ENCODE peak calls at places on chromosomes 7 and 10, in seven cellular contexts. D is astrocyte of the spinal cord; Q is Calu3; F is ELR; N is endothelial cell; O is mesenchymal stem cell; Y is activated CD4-positive, alpha-beta T cell treated with anti-CD3 and anti-CD28 coated beads, Interleukin-2, amount 10 ng/mL, durations not matched to agents 7 days and 5 days. H is an unnamed sample.

GRCh38 chr10:29250066-29250465 is 38.8 kb upstream of the LYZL1 start:
- DNase-seq in Q (no peak), N (no peak), O (no peak), F (no peak), D (no peak), Y (no peak), H (no peak)

GRCh38 chr10:93813507-93814465 is 56.0 kb downstream of the LGI1 start:
- DNase-seq in D (peak), N (peak), O (peak), Y (peak), F (peak), Q (peak), H (peak)

GRCh38 chr10:51313259-51313658 is 239.0 kb downstream of the PRKG1 start:
- DNase-seq in D (no peak), O (no peak), Y (no peak), F (no peak), Q (no peak), N (no peak), H (no peak)

GRCh38 chr7:98521089-98521692 is 95.9 kb upstream of the NPTX2 start:
- DNase-seq in N (no peak), Y (no peak), D (no peak), O (no peak), Q (no peak), F (no peak), H (no peak)

GRCh38 chr7:108291791-108292440 is 161.8 kb upstream of the LAMB4 start:
- DNase-seq in N (no peak), O (no peak), F (no peak), Q (no peak), D (no peak), Y (no peak), H (no peak)

GRCh38 chr7:158141221-158141582 is 446.4 kb downstream of the PTPRN2 start:
- DNase-seq in D (no peak), Y (no peak), N (no peak), O (no peak), F (no peak), Q (no peak), H (no peak)

GRCh38 chr10:106474891-106475290 is 689.6 kb downstream of the SORCS1 start:
- DNase-seq in Y (no peak), Q (no peak), F (peak), N (no peak), O (no peak), D (no peak), H (no peak)

GRCh38 chr10:112852308-112852707 is 97.7 kb upstream of the TCF7L2 start:
- DNase-seq in D (no peak), N (no peak), Y (no peak), Q (no peak), O (no peak), F (no peak), H (no peak)

GRCh38 chr7:24609059-24609458 is 35.8 kb downstream of the PALS2 start:
- DNase-seq in F (peak), N (no peak), D (no peak), O (no peak), Q (no peak), Y (no peak), H (no peak)

GRCh38 chr10:84194424-84195043 is at the start of gene CDHR1:
- DNase-seq in Q (no peak), Y (peak), F (peak), O (no peak), N (peak), D (no peak), H (peak)

GRCh38 chr10:126065751-126066150 is 169.4 kb downstream of the FANK1 start:
- DNase-seq in N (no peak), Q (no peak), O (no peak), D (peak), Y (no peak), F (no peak), H (no peak)

GRCh38 chr7:42700376-42701327 is 211.2 kb downstream of the C7orf25 start:
- DNase-seq in N (no peak), Q (no peak), O (peak), F (peak), D (no peak), Y (no peak), H (no peak)

GRCh38 chr7:85630904-85631582 is 444.2 kb upstream of the SEMA3D start:
- DNase-seq in O (peak), N (no peak), Q (no peak), D (peak), F (no peak), Y (no peak), H (no peak)

GRCh38 chr7:27172823-27173411 is 1.2 kb downstream of the HOXA10 start:
- DNase-seq in D (peak), F (peak), Y (no peak), Q (peak), N (no peak), O (peak), H (no peak)

GRCh38 chr10:73759512-73760115 is 15.4 kb downstream of the SEC24C start:
- DNase-seq in F (no peak), Q (no peak), N (no peak), D (no peak), Y (peak), O (no peak), H (no peak)

GRCh38 chr7:129569811-129570215 is 41.7 kb upstream of the NRF1 start:
- DNase-seq in F (peak), N (no peak), D (peak), Y (no peak), O (peak), Q (peak), H (no peak)

GRCh38 chr10:19416164-19416563 is 367.6 kb downstream of the MALRD1 start:
- DNase-seq in N (no peak), O (no peak), Q (no peak), F (no peak), Y (no peak), D (no peak), H (no peak)

GRCh38 chr10:75910032-75910431 is 478.6 kb downstream of the LRMDA start:
- DNase-seq in Q (no peak), F (peak), N (no peak), Y (no peak), O (peak), D (peak), H (no peak)

GRCh38 chr7:84998665-84999064 is 188.2 kb downstream of the SEMA3D start:
- DNase-seq in F (peak), O (no peak), D (no peak), Q (no peak), N (no peak), Y (no peak), H (no peak)

GRCh38 chr10:6346621-6347020 is 143.9 kb downstream of the PFKFB3 start:
- DNase-seq in D (no peak), Y (no peak), N (no peak), Q (no peak), F (peak), O (peak), H (no peak)

GRCh38 chr7:140062118-140062527 is 628 bp downstream of the PARP12 start:
- DNase-seq in Y (peak), N (no peak), O (peak), Q (no peak), F (peak), D (peak), H (no peak)

GRCh38 chr10:133396035-133396624 is 2.2 kb downstream of the MTG1 start:
- DNase-seq in F (no peak), N (no peak), Y (no peak), D (no peak), O (no peak), Q (no peak), H (no peak)

GRCh38 chr10:58179238-58179637 is 88.5 kb downstream of the IPMK start:
- DNase-seq in D (peak), O (peak), Y (no peak), N (no peak), Q (peak), F (peak), H (no peak)

GRCh38 chr7:139108256-139109187 is 998 bp downstream of the ZC3HAV1 start:
- DNase-seq in D (peak), N (peak), O (peak), Y (no peak), F (peak), Q (peak), H (no peak)

GRCh38 chr10:110165867-110166266 is 41.5 kb upstream of the MXI1 start:
- DNase-seq in N (no peak), F (no peak), O (no peak), Q (no peak), Y (no peak), D (no peak), H (no peak)

GRCh38 chr10:93208717-93209464 is 135.2 kb downstream of the CYP26A1 start:
- DNase-seq in F (peak), Q (no peak), N (no peak), D (peak), Y (no peak), O (peak), H (no peak)

GRCh38 chr7:154255324-154255723 is 203.1 kb downstream of the DPP6 start:
- DNase-seq in F (no peak), N (no peak), Q (no peak), Y (no peak), D (no peak), O (no peak), H (no peak)

GRCh38 chr7:73912223-73912622 is 51.3 kb downstream of the TMEM270 start:
- DNase-seq in Y (no peak), Q (no peak), N (no peak), F (no peak), O (no peak), D (no peak), H (no peak)

GRCh38 chr7:122944682-122945303 is 50.7 kb downstream of the TAS2R16 start:
- DNase-seq in N (no peak), F (no peak), Y (no peak), Q (no peak), D (peak), O (no peak), H (no peak)

GRCh38 chr7:151351027-151351426 is 9.4 kb downstream of the NUB1 start:
- DNase-seq in Q (peak), F (no peak), Y (peak), D (no peak), N (peak), O (no peak), H (no peak)

GRCh38 chr7:2441430-2442058 is 34.7 kb downstream of the GRIFIN start:
- DNase-seq in Q (no peak), F (no peak), N (no peak), Y (no peak), D (no peak), O (no peak), H (no peak)

GRCh38 chr7:132059141-132059540 is 502.7 kb upstream of the PODXL start:
- DNase-seq in Q (no peak), Y (no peak), D (no peak), O (no peak), F (no peak), N (no peak), H (no peak)

GRCh38 chr10:9331583-9332008 is 1277.1 kb downstream of the GATA3 start:
- DNase-seq in F (peak), N (no peak), Q (no peak), Y (no peak), D (peak), O (peak), H (peak)

GRCh38 chr7:115230882-115231508 is 309.1 kb downstream of the MDFIC start:
- DNase-seq in Y (no peak), D (peak), O (peak), F (peak), Q (peak), N (no peak), H (peak)

GRCh38 chr10:123807444-123808035 is 84.1 kb downstream of the CPXM2 start:
- DNase-seq in F (no peak), Y (no peak), Q (no peak), N (no peak), O (no peak), D (no peak), H (no peak)

GRCh38 chr7:128961030-128961659 is 23.4 kb downstream of the IRF5 start:
- DNase-seq in F (no peak), O (no peak), Q (no peak), Y (no peak), N (no peak), D (no peak), H (no peak)

H was measured in NCI-H460.